ENCODE peak calls at places on chromosome 15, in ten cellular contexts. A, Z, S, G, L, B, T, X, I and M are unnamed samples.

GRCh38 chr15:65085990-65086679 is 9.6 kb downstream of the KBTBD13 start:
- DNase-seq in T (peak), A (no peak), X (no peak), I (peak), G (no peak), S (no peak), B (no peak), Z (peak), L (peak), M (no peak)

GRCh38 chr15:49793943-49794342 is 173.1 kb downstream of the DTWD1 start:
- DNase-seq in I (no peak), X (no peak), T (no peak), B (no peak), S (no peak), G (no peak), A (no peak), Z (no peak), L (no peak), M (no peak)

GRCh38 chr15:61116830-61117229 is 112.3 kb downstream of the RORA start:
- DNase-seq in T (no peak), S (no peak), L (peak), G (no peak), I (no peak), B (no peak), X (no peak), A (no peak), Z (no peak), M (no peak)

GRCh38 chr15:68608206-68608843 is 29.5 kb downstream of the CORO2B start:
- DNase-seq in B (no peak), G (peak), I (no peak), S (no peak), L (peak), A (no peak), X (no peak), T (no peak), Z (peak), M (no peak)

GRCh38 chr15:33243869-33244268 is 49.4 kb upstream of the FMN1 start:
- DNase-seq in T (peak), B (no peak), A (no peak), I (no peak), L (no peak), S (no peak), Z (no peak), X (no peak), G (no peak), M (no peak)

GRCh38 chr15:80138962-80139361 is 13.8 kb upstream of the FAH start:
- DNase-seq in S (no peak), X (no peak), Z (no peak), I (no peak), A (no peak), G (no peak), L (no peak), T (no peak), B (no peak), M (no peak)

GRCh38 chr15:92655178-92655995 is at the start of gene FAM174B:
- DNase-seq in Z (peak), X (no peak), B (no peak), I (no peak), L (peak), T (no peak), G (peak), S (no peak), A (peak), M (peak)

GRCh38 chr15:71775857-71776256 is 34.5 kb upstream of the NR2E3 start:
- DNase-seq in L (no peak), S (no peak), Z (no peak), B (no peak), T (peak), G (no peak), A (no peak), X (no peak), I (no peak), M (no peak)

GRCh38 chr15:99729920-99730319 is 3.3 kb downstream of the LYSMD4 start:
- DNase-seq in X (no peak), I (peak), T (peak), A (no peak), G (peak), L (peak), S (no peak), Z (no peak), B (no peak), M (peak)

GRCh38 chr15:69657626-69658025 is 205.0 kb downstream of the RPLP1 start:
- DNase-seq in L (no peak), A (no peak), I (no peak), G (no peak), S (no peak), X (no peak), T (no peak), B (no peak), Z (no peak), M (peak)

GRCh38 chr15:41988896-41989572 is 16.7 kb upstream of the EHD4 start:
- DNase-seq in G (no peak), I (no peak), X (no peak), S (no peak), T (no peak), L (no peak), Z (no peak), B (no peak), A (no peak), M (no peak)

GRCh38 chr15:99844150-99844549 is 110.9 kb upstream of the LYSMD4 start:
- DNase-seq in L (no peak), G (no peak), S (no peak), X (no peak), Z (no peak), A (no peak), T (no peak), B (no peak), I (no peak), M (no peak)

GRCh38 chr15:59062985-59063384 is 42.0 kb upstream of the CCNB2 start:
- DNase-seq in S (no peak), A (no peak), X (no peak), I (no peak), G (no peak), T (no peak), Z (no peak), L (no peak), B (no peak), M (no peak)

GRCh38 chr15:89898628-89899302 is 5.0 kb upstream of the AP3S2 start:
- DNase-seq in S (peak), L (peak), X (peak), B (peak), G (peak), Z (peak), T (peak), I (peak), A (no peak), M (peak)

GRCh38 chr15:69232144-69232543 is 66.6 kb upstream of the PAQR5 start:
- DNase-seq in B (no peak), Z (no peak), T (peak), I (no peak), X (no peak), S (no peak), A (no peak), G (peak), L (no peak), M (no peak)

GRCh38 chr15:101004500-101004899 is 85.3 kb downstream of the LRRK1 start:
- DNase-seq in B (no peak), G (no peak), X (no peak), Z (no peak), T (no peak), L (no peak), I (no peak), S (no peak), A (no peak), M (no peak)

GRCh38 chr15:89116404-89116803 is 28.1 kb downstream of the ABHD2 start:
- DNase-seq in Z (no peak), X (no peak), B (no peak), T (peak), G (no peak), S (no peak), L (no peak), A (no peak), I (no peak), M (no peak)

GRCh38 chr15:79179108-79179561 is 88.6 kb upstream of the RASGRF1 start:
- DNase-seq in X (no peak), B (no peak), I (no peak), S (no peak), A (no peak), L (no peak), T (peak), G (no peak), Z (no peak), M (no peak)